ENCODE peak calls at places on chromosomes 16 and 17, in ten cellular contexts. One of them, this sample, is unnamed.

GRCh38 chr16:53093162-53093744 is 38.5 kb downstream of the CHD9 start:
- DNase-seq in lower leg skin: no peak
- DNase-seq in heart left ventricle: no peak
- DNase-seq in fibroblast of lung: no peak
- DNase-seq in AG04449: no peak
- DNase-seq in body of pancreas: no peak
- DNase-seq in suprapubic skin: no peak
- DNase-seq in A673: peak; percentile 33
- DNase-seq in cardiac fibroblast: no peak
- DNase-seq in osteoblast: no peak
- DNase-seq in this sample: no peak

GRCh38 chr16:19210175-19210924 is 42.3 kb downstream of the SYT17 start:
- DNase-seq in A673: no peak
- DNase-seq in osteoblast: no peak
- DNase-seq in cardiac fibroblast: no peak
- DNase-seq in suprapubic skin: no peak
- DNase-seq in fibroblast of lung: peak; percentile 77
- DNase-seq in body of pancreas: no peak
- DNase-seq in AG04449: no peak
- DNase-seq in lower leg skin: no peak
- DNase-seq in heart left ventricle: no peak
- DNase-seq in this sample: no peak

GRCh38 chr17:18246109-18246725 is 12.3 kb downstream of the FLII start:
- DNase-seq in A673: no peak
- DNase-seq in suprapubic skin: no peak
- DNase-seq in body of pancreas: no peak
- DNase-seq in heart left ventricle: no peak
- DNase-seq in osteoblast: no peak
- DNase-seq in AG04449: no peak
- DNase-seq in cardiac fibroblast: no peak
- DNase-seq in lower leg skin: no peak
- DNase-seq in fibroblast of lung: no peak
- DNase-seq in this sample: no peak

GRCh38 chr17:37856245-37856644 is 68.0 kb upstream of the TBC1D3K start:
- DNase-seq in cardiac fibroblast: no peak
- DNase-seq in body of pancreas: no peak
- DNase-seq in A673: no peak
- DNase-seq in AG04449: no peak
- DNase-seq in heart left ventricle: no peak
- DNase-seq in lower leg skin: no peak
- DNase-seq in osteoblast: no peak
- DNase-seq in fibroblast of lung: no peak
- DNase-seq in suprapubic skin: no peak
- DNase-seq in this sample: no peak

GRCh38 chr17:74635418-74635817 is 11.9 kb upstream of the CD300E start:
- DNase-seq in suprapubic skin: no peak
- DNase-seq in A673: no peak
- DNase-seq in heart left ventricle: no peak
- DNase-seq in AG04449: no peak
- DNase-seq in lower leg skin: no peak
- DNase-seq in osteoblast: no peak
- DNase-seq in fibroblast of lung: no peak
- DNase-seq in body of pancreas: no peak
- DNase-seq in cardiac fibroblast: no peak
- DNase-seq in this sample: no peak

GRCh38 chr16:85210423-85211169 is 98.3 kb upstream of the CIBAR2 start:
- DNase-seq in A673: no peak
- DNase-seq in fibroblast of lung: peak; percentile 86
- DNase-seq in AG04449: no peak
- DNase-seq in lower leg skin: no peak
- DNase-seq in body of pancreas: no peak
- DNase-seq in cardiac fibroblast: peak; percentile 78
- DNase-seq in heart left ventricle: no peak
- DNase-seq in osteoblast: peak; percentile 95
- DNase-seq in suprapubic skin: no peak
- DNase-seq in this sample: no peak

GRCh38 chr17:15941781-15942180 is 3.1 kb upstream of the ADORA2B start:
- DNase-seq in suprapubic skin: no peak
- DNase-seq in A673: no peak
- DNase-seq in body of pancreas: no peak
- DNase-seq in cardiac fibroblast: no peak
- DNase-seq in osteoblast: peak; percentile 89
- DNase-seq in AG04449: no peak
- DNase-seq in fibroblast of lung: no peak
- DNase-seq in heart left ventricle: no peak
- DNase-seq in lower leg skin: no peak
- DNase-seq in this sample: no peak

GRCh38 chr17:73021771-73022170 is 70.7 kb downstream of the SLC39A11 start:
- DNase-seq in cardiac fibroblast: no peak
- DNase-seq in heart left ventricle: no peak
- DNase-seq in body of pancreas: no peak
- DNase-seq in suprapubic skin: no peak
- DNase-seq in osteoblast: no peak
- DNase-seq in AG04449: no peak
- DNase-seq in A673: no peak
- DNase-seq in lower leg skin: no peak
- DNase-seq in fibroblast of lung: no peak
- DNase-seq in this sample: no peak

GRCh38 chr17:38879878-38880727 is 10.2 kb downstream of the LASP1 start:
- DNase-seq in body of pancreas: peak; percentile 56
- DNase-seq in fibroblast of lung: peak; percentile 86
- DNase-seq in osteoblast: peak; percentile 96
- DNase-seq in AG04449: no peak
- DNase-seq in cardiac fibroblast: peak; percentile 87
- DNase-seq in heart left ventricle: no peak
- DNase-seq in A673: peak; percentile 69
- DNase-seq in suprapubic skin: no peak
- DNase-seq in lower leg skin: no peak
- DNase-seq in this sample: peak; percentile 60

GRCh38 chr16:81832801-81833547 is 53.9 kb downstream of the PLCG2 start:
- DNase-seq in A673: no peak
- DNase-seq in body of pancreas: no peak
- DNase-seq in fibroblast of lung: no peak
- DNase-seq in lower leg skin: no peak
- DNase-seq in cardiac fibroblast: no peak
- DNase-seq in heart left ventricle: no peak
- DNase-seq in suprapubic skin: no peak
- DNase-seq in osteoblast: no peak
- DNase-seq in AG04449: no peak
- DNase-seq in this sample: no peak

GRCh38 chr16:88686062-88686438 is 257 bp downstream of the SNAI3 start:
- DNase-seq in fibroblast of lung: no peak
- DNase-seq in suprapubic skin: no peak
- DNase-seq in body of pancreas: peak; percentile 77
- DNase-seq in osteoblast: no peak
- DNase-seq in lower leg skin: no peak
- DNase-seq in cardiac fibroblast: no peak
- DNase-seq in heart left ventricle: no peak
- DNase-seq in AG04449: no peak
- DNase-seq in A673: no peak
- DNase-seq in this sample: no peak

GRCh38 chr16:12236491-12237030 is 260.0 kb downstream of the SNX29 start:
- DNase-seq in AG04449: no peak
- DNase-seq in fibroblast of lung: no peak
- DNase-seq in cardiac fibroblast: no peak
- DNase-seq in body of pancreas: no peak
- DNase-seq in osteoblast: no peak
- DNase-seq in suprapubic skin: no peak
- DNase-seq in lower leg skin: no peak
- DNase-seq in heart left ventricle: no peak
- DNase-seq in A673: no peak
- DNase-seq in this sample: no peak

GRCh38 chr17:1495265-1495664 is 2.8 kb upstream of the MYO1C start:
- DNase-seq in body of pancreas: no peak
- DNase-seq in suprapubic skin: no peak
- DNase-seq in heart left ventricle: no peak
- DNase-seq in cardiac fibroblast: peak; percentile 68
- DNase-seq in A673: no peak
- DNase-seq in lower leg skin: no peak
- DNase-seq in osteoblast: peak; percentile 92
- DNase-seq in fibroblast of lung: no peak
- DNase-seq in AG04449: no peak
- DNase-seq in this sample: no peak

GRCh38 chr16:81516478-81517149 is 72.0 kb downstream of the CMIP start:
- DNase-seq in heart left ventricle: no peak
- DNase-seq in A673: no peak
- DNase-seq in fibroblast of lung: no peak
- DNase-seq in lower leg skin: no peak
- DNase-seq in AG04449: no peak
- DNase-seq in body of pancreas: no peak
- DNase-seq in suprapubic skin: no peak
- DNase-seq in cardiac fibroblast: no peak
- DNase-seq in osteoblast: peak; percentile 39
- DNase-seq in this sample: no peak

GRCh38 chr16:82368041-82368440 is 198.0 kb upstream of the MPHOSPH6 start:
- DNase-seq in osteoblast: no peak
- DNase-seq in cardiac fibroblast: peak; percentile 17
- DNase-seq in suprapubic skin: no peak
- DNase-seq in AG04449: no peak
- DNase-seq in A673: peak; percentile 35
- DNase-seq in fibroblast of lung: peak; percentile 9
- DNase-seq in lower leg skin: no peak
- DNase-seq in body of pancreas: peak; percentile 56
- DNase-seq in heart left ventricle: no peak
- DNase-seq in this sample: no peak

GRCh38 chr16:648071-648785 is 937 bp upstream of the WDR90 start:
- DNase-seq in heart left ventricle: no peak
- DNase-seq in AG04449: no peak
- DNase-seq in body of pancreas: peak; percentile 93
- DNase-seq in fibroblast of lung: no peak
- DNase-seq in osteoblast: peak; percentile 95
- DNase-seq in A673: peak; percentile 55
- DNase-seq in lower leg skin: no peak
- DNase-seq in cardiac fibroblast: peak; percentile 31
- DNase-seq in suprapubic skin: no peak
- DNase-seq in this sample: no peak

GRCh38 chr17:39606434-39607056 is 1.2 kb downstream of the NEUROD2 start:
- DNase-seq in osteoblast: peak; percentile 52
- DNase-seq in lower leg skin: no peak
- DNase-seq in body of pancreas: peak; percentile 32
- DNase-seq in AG04449: no peak
- DNase-seq in heart left ventricle: no peak
- DNase-seq in suprapubic skin: no peak
- DNase-seq in cardiac fibroblast: no peak
- DNase-seq in A673: no peak
- DNase-seq in fibroblast of lung: no peak
- DNase-seq in this sample: no peak

GRCh38 chr16:67456383-67457140 is 24.4 kb downstream of the ATP6V0D1 start:
- DNase-seq in fibroblast of lung: peak; percentile 63
- DNase-seq in osteoblast: peak; percentile 96
- DNase-seq in lower leg skin: no peak
- DNase-seq in A673: peak; percentile 33
- DNase-seq in suprapubic skin: peak; percentile 90
- DNase-seq in AG04449: no peak
- DNase-seq in body of pancreas: peak; percentile 80
- DNase-seq in cardiac fibroblast: peak; percentile 82
- DNase-seq in heart left ventricle: peak; percentile 79
- DNase-seq in this sample: no peak
- TF ChIP-seq CTCF in fibroblast of lung: peak; percentile 59
- TF ChIP-seq CTCF in osteoblast: peak; percentile 66
- TF ChIP-seq CTCF in lower leg skin: no peak
- TF ChIP-seq CTCF in A673: peak; percentile 57
- TF ChIP-seq CTCF in suprapubic skin: peak; percentile 75
- TF ChIP-seq CTCF in AG04449: peak; percentile 21
- TF ChIP-seq CTCF in body of pancreas: peak; percentile 47
- TF ChIP-seq CTCF in cardiac fibroblast: peak; percentile 65
- TF ChIP-seq CTCF in heart left ventricle: peak; percentile 60
- TF ChIP-seq CTCF in this sample: no peak

GRCh38 chr17:48024149-48025039 is 13.2 kb downstream of the COPZ2 start:
- DNase-seq in suprapubic skin: peak; percentile 84
- DNase-seq in cardiac fibroblast: peak; percentile 58
- DNase-seq in AG04449: no peak
- DNase-seq in osteoblast: peak; percentile 73
- DNase-seq in body of pancreas: peak; percentile 29
- DNase-seq in lower leg skin: peak; percentile 89
- DNase-seq in A673: peak; percentile 68
- DNase-seq in fibroblast of lung: no peak
- DNase-seq in heart left ventricle: peak; percentile 71
- DNase-seq in this sample: no peak
- TF ChIP-seq CTCF in suprapubic skin: no peak
- TF ChIP-seq CTCF in cardiac fibroblast: peak; percentile 17
- TF ChIP-seq CTCF in AG04449: no peak
- TF ChIP-seq CTCF in osteoblast: no peak
- TF ChIP-seq CTCF in body of pancreas: no peak
- TF ChIP-seq CTCF in lower leg skin: no peak
- TF ChIP-seq CTCF in A673: no peak
- TF ChIP-seq CTCF in fibroblast of lung: no peak
- TF ChIP-seq CTCF in heart left ventricle: no peak
- TF ChIP-seq CTCF in this sample: no peak

GRCh38 chr17:75876190-75876937 is 2.0 kb downstream of the TRIM47 start:
- DNase-seq in fibroblast of lung: no peak
- DNase-seq in A673: no peak
- DNase-seq in lower leg skin: peak; percentile 92
- DNase-seq in heart left ventricle: peak; percentile 75
- DNase-seq in suprapubic skin: no peak
- DNase-seq in osteoblast: peak; percentile 87
- DNase-seq in AG04449: no peak
- DNase-seq in body of pancreas: peak; percentile 85
- DNase-seq in cardiac fibroblast: peak; percentile 24
- DNase-seq in this sample: no peak
- TF ChIP-seq CTCF in fibroblast of lung: no peak
- TF ChIP-seq CTCF in A673: no peak
- TF ChIP-seq CTCF in lower leg skin: no peak
- TF ChIP-seq CTCF in heart left ventricle: no peak
- TF ChIP-seq CTCF in suprapubic skin: no peak
- TF ChIP-seq CTCF in osteoblast: peak; percentile 9
- TF ChIP-seq CTCF in AG04449: peak; percentile 9
- TF ChIP-seq CTCF in body of pancreas: peak; percentile 21
- TF ChIP-seq CTCF in cardiac fibroblast: no peak
- TF ChIP-seq CTCF in this sample: no peak

DNA sequence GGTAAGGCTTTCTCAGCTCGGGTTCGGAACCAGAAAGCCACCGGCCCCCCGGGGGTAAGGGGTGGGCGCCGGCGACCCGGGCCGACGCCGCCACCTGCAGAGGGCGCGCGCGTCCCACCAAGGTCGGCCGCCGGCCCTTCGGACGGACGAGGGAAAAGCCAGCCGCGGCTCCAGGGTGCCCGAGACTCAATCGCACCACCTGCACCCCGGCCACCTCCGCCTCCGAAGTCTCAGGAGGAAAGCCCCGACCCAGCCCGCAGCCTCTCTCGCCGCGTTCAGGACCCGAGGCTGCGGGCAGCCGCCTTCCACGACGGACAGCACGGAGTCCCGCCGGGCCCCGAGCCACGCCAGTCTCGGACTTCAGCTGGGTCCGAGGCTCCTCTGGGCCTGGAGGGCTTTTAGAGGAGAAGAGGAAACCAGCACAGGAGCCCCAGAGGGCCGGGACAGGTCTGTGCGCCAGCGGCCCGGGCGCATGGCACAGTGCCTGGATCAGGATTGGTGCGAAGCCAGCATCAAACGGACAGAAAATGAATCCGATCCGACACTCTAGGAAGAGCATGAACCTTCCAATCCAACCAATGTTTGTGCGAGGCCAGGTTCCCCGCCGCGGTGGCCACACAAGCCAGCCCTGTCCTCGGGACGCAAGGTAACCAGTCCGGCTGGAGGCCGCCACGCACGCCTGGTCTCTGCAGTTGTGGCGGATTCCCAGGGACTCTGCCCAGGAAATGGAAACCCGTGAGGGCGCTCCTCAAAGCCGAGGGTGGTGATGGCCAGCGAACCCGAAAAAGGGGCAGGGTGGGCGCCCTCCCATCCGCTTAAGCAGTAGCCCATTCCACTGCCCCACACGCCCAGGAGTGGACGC is 6.7 kb downstream of the CBX8 start:
- DNase-seq in fibroblast of lung: no peak
- DNase-seq in A673: peak; percentile 56
- DNase-seq in AG04449: no peak
- DNase-seq in body of pancreas: peak; percentile 62
- DNase-seq in osteoblast: peak; percentile 98
- DNase-seq in suprapubic skin: no peak
- DNase-seq in heart left ventricle: peak; percentile 82
- DNase-seq in cardiac fibroblast: peak; percentile 41
- DNase-seq in lower leg skin: no peak
- DNase-seq in this sample: no peak
- TF ChIP-seq CTCF in fibroblast of lung: peak; percentile 46
- TF ChIP-seq CTCF in A673: peak; percentile 68
- TF ChIP-seq CTCF in AG04449: peak; percentile 64
- TF ChIP-seq CTCF in body of pancreas: peak; percentile 55
- TF ChIP-seq CTCF in osteoblast: peak; percentile 51
- TF ChIP-seq CTCF in suprapubic skin: peak; percentile 78
- TF ChIP-seq CTCF in heart left ventricle: peak; percentile 88
- TF ChIP-seq CTCF in cardiac fibroblast: peak; percentile 24
- TF ChIP-seq CTCF in lower leg skin: no peak
- TF ChIP-seq CTCF in this sample: peak; percentile 67